ENCODE peak calls at places on chromosomes 4 and X, in six cellular contexts. C is GM06990, T is GM13977, G is upper lobe of right lung, E is WERI-Rb-1, Y is psoas muscle. R is an unnamed sample.

GRCh38 chr4:140144050-140144449 is 9.9 kb downstream of the MAML3 start:
- DNase-seq in Y (no peak), G (no peak), C (no peak), E (no peak), T (no peak), R (no peak)

GRCh38 chr4:165502919-165503907 is 124.4 kb downstream of the CPE start:
- DNase-seq in G (no peak), C (no peak), Y (no peak), T (peak), E (no peak), R (peak)

GRCh38 chr4:181264908-181265307 is 978.3 kb upstream of the TENM3 start:
- DNase-seq in Y (no peak), C (no peak), E (no peak), T (no peak), G (no peak), R (no peak)

GRCh38 chr4:37381040-37381668 is 136.6 kb downstream of the NWD2 start:
- DNase-seq in Y (no peak), E (peak), C (no peak), G (no peak), T (no peak), R (no peak)

GRCh38 chrX:121323337-121323736 is 275.9 kb downstream of the GLUD2 start:
- DNase-seq in G (no peak), C (no peak), T (no peak), Y (no peak), E (no peak), R (no peak)

GRCh38 chr4:16843831-16844508 is 54.5 kb downstream of the LDB2 start:
- DNase-seq in G (no peak), E (no peak), T (no peak), Y (no peak), C (no peak), R (peak)

GRCh38 chr4:40228497-40229365 is 31.9 kb downstream of the RHOH start:
- DNase-seq in G (no peak), E (no peak), C (peak), Y (no peak), T (peak), R (no peak)

GRCh38 chr4:153023692-153024394 is 87.7 kb downstream of the FHDC1 start:
- DNase-seq in E (no peak), Y (no peak), T (no peak), C (no peak), G (no peak), R (no peak)

GRCh38 chrX:152632445-152633097 is 5.1 kb upstream of the GABRQ start:
- DNase-seq in E (peak), T (no peak), G (no peak), Y (peak), C (no peak), R (peak)

GRCh38 chr4:178633263-178633662 is 1191.0 kb upstream of the AGA start:
- DNase-seq in C (no peak), Y (no peak), E (no peak), G (no peak), T (no peak), R (no peak)

GRCh38 chrX:75784689-75785491 is at the start of gene MAGEE2:
- DNase-seq in C (no peak), T (no peak), G (no peak), Y (peak), E (no peak), R (no peak)

GRCh38 chr4:88017516-88018302 is 10.3 kb downstream of the PKD2 start:
- DNase-seq in E (no peak), G (no peak), Y (no peak), T (no peak), C (no peak), R (peak)

GRCh38 chrX:37425370-37425769 is 76.2 kb downstream of the PRRG1 start:
- DNase-seq in T (no peak), E (no peak), G (no peak), Y (no peak), C (no peak), R (peak)

GRCh38 chrX:15233416-15234015 is 36.4 kb downstream of the ASB9 start:
- DNase-seq in Y (no peak), G (no peak), C (no peak), T (no peak), E (no peak), R (no peak)

GRCh38 chr4:145734576-145735329 is 54.8 kb downstream of the C4orf51 start:
- DNase-seq in E (no peak), T (no peak), C (peak), G (peak), Y (peak), R (peak)

GRCh38 chrX:31092476-31092875 is 20.6 kb upstream of the FTHL17 start:
- DNase-seq in C (no peak), T (no peak), G (no peak), E (no peak), Y (no peak), R (no peak)

GRCh38 chr4:88759039-88759631 is 61.5 kb upstream of the NAP1L5 start:
- DNase-seq in Y (no peak), E (no peak), T (no peak), G (no peak), C (no peak), R (peak)

GRCh38 chrX:153767674-153768055 is 3.6 kb downstream of the PLXNB3 start:
- DNase-seq in G (no peak), Y (no peak), C (peak), E (peak), T (no peak), R (no peak)

GRCh38 chrX:68829594-68830485 is 1.0 kb downstream of the EFNB1 start:
- DNase-seq in Y (peak), G (no peak), T (peak), C (peak), E (no peak), R (no peak)

GRCh38 chrX:39507034-39507433 is 590.7 kb downstream of the BCOR start:
- DNase-seq in T (no peak), E (peak), C (no peak), G (no peak), Y (no peak), R (no peak)

GRCh38 chr4:974668-975067 is 1.3 kb upstream of the DGKQ start:
- DNase-seq in C (no peak), E (no peak), Y (no peak), G (no peak), T (no peak), R (no peak)

GRCh38 chr4:30116401-30116800 is 603.8 kb upstream of the PCDH7 start:
- DNase-seq in G (no peak), T (no peak), C (no peak), Y (no peak), E (no peak), R (no peak)

GRCh38 chr4:184328022-184328736 is 110.5 kb upstream of the ENPP6 start:
- DNase-seq in C (peak), Y (no peak), G (no peak), T (peak), E (no peak), R (no peak)

GRCh38 chr4:153022233-153022632 is 86.1 kb downstream of the FHDC1 start:
- DNase-seq in T (no peak), Y (no peak), E (no peak), G (peak), C (no peak), R (no peak)

GRCh38 chr4:1050486-1051213 is 39.2 kb downstream of the FGFRL1 start:
- DNase-seq in E (peak), G (peak), T (no peak), C (no peak), Y (peak), R (no peak)

GRCh38 chrX:9707306-9708015 is 58.2 kb downstream of the GPR143 start:
- DNase-seq in T (no peak), Y (no peak), E (no peak), C (no peak), G (no peak), R (no peak)

GRCh38 chr4:182250446-182250845 is 7.2 kb downstream of the TENM3 start:
- DNase-seq in C (no peak), G (no peak), T (no peak), Y (no peak), E (no peak), R (no peak)

GRCh38 chr4:7804759-7805385 is 134.8 kb downstream of the AFAP1 start:
- DNase-seq in E (no peak), T (no peak), G (peak), C (no peak), Y (no peak), R (no peak)

GRCh38 chrX:131779313-131779712 is 235.4 kb downstream of the OR13H1 start:
- DNase-seq in G (no peak), E (no peak), T (no peak), C (no peak), Y (no peak), R (no peak)

GRCh38 chrX:131783555-131784338 is 239.4 kb upstream of the STK26 start:
- DNase-seq in C (peak), E (peak), G (no peak), Y (peak), T (no peak), R (peak)

GRCh38 chrX:131778269-131779218 is 234.7 kb downstream of the OR13H1 start:
- DNase-seq in Y (peak), G (no peak), E (peak), C (peak), T (peak), R (peak)
- TF ChIP-seq CTCF in Y (peak), G (no peak), E (peak), C (no peak), T (peak), R (peak)

GRCh38 chr4:189463734-189464133 is 476.9 kb upstream of the FRG1 start:
- DNase-seq in E (no peak), T (no peak), Y (no peak), G (no peak), C (no peak), R (no peak)
- TF ChIP-seq CTCF in E (no peak), T (no peak), Y (no peak), G (no peak), C (no peak), R (no peak)

DNA sequence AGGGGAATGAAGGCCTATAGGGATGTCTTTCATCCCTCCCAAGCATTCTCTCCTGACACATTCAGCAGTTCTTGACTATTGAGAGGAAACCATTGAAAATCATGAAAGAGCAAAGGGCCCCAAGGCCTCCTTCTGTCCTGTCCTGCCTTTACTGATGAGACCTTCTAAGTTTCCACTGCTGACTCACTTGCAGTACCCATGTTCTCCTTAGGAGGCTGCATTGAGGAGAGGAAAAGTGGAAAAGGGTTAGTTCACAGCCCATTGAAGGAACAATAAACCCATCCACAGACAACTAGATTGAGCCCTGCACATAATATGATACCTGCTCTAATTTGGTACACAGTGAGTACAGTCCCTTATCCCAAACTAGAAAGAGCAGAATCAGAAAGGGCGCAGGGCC is 115.1 kb upstream of the PNPLA4 start:
- DNase-seq in T (no peak), C (no peak), Y (no peak), G (no peak), E (peak), R (no peak)
- TF ChIP-seq CTCF in T (peak), C (no peak), Y (no peak), G (no peak), E (peak), R (peak)

GRCh38 chr4:94451669-94452475 is at the start of gene PDLIM5:
- DNase-seq in G (peak), C (peak), T (peak), E (peak), Y (peak), R (peak)
- TF ChIP-seq CTCF in G (no peak), C (no peak), T (peak), E (no peak), Y (no peak), R (no peak)

GRCh38 chrX:633655-634305 is 3.2 kb downstream of the SHOX start:
- DNase-seq in T (no peak), Y (no peak), G (no peak), C (no peak), E (no peak), R (no peak)
- TF ChIP-seq CTCF in T (no peak), Y (no peak), G (no peak), C (no peak), E (no peak), R (no peak)

GRCh38 chr4:41934813-41935651 is at the start of gene TMEM33:
- DNase-seq in E (peak), Y (peak), C (peak), T (peak), G (peak), R (peak)
- TF ChIP-seq CTCF in E (no peak), Y (peak), C (no peak), T (no peak), G (no peak), R (peak)

GRCh38 chrX:134023851-134024281 is 38.5 kb upstream of the GPC3 start:
- DNase-seq in G (no peak), Y (no peak), C (no peak), T (no peak), E (no peak), R (no peak)

GRCh38 chrX:134024686-134025377 is 39.4 kb upstream of the GPC3 start:
- DNase-seq in E (no peak), C (no peak), Y (no peak), G (no peak), T (no peak), R (no peak)

GRCh38 chrX:134020910-134021309 is 35.5 kb upstream of the GPC3 start:
- DNase-seq in Y (no peak), G (no peak), T (no peak), C (no peak), E (no peak), R (no peak)

GRCh38 chrX:134025986-134026731 is 40.8 kb upstream of the GPC3 start:
- DNase-seq in T (no peak), Y (no peak), E (no peak), G (no peak), C (no peak), R (no peak)

DNA sequence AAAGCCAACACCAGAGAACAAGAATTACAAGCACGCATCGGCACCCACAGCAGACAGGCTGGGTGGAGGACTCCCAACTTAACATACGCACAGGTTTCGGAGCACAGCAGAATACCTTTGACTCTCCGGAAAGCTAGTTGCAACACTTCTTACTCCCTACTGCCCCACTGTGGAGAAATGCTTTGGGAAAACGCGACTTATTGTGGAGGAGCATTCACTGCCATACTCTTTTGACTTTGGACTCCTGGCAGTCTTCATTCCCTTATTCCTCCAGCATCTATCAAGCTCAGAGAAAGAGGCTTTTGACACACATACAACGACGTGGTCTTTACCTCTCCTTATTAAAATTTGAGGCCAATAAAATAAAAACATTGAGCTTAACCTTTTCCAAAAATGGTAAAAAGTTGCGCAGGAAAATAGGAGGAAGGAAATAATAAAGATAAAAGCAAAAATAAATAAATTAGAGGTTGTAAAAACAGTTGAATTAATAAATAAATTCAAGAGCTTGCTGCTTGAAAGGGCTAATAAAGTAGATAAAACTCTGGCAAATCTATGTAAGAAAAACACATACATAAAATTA is 41.4 kb upstream of the GPC3 start:
- DNase-seq in G (no peak), E (peak), Y (no peak), C (no peak), T (peak), R (peak)
- TF ChIP-seq CTCF in G (peak), E (peak), Y (peak), C (peak), T (peak), R (peak)

GRCh38 chr4:112214397-112215264 is 17.0 kb upstream of the AP1AR start:
- DNase-seq in T (no peak), C (no peak), E (no peak), G (no peak), Y (no peak), R (no peak)
- TF ChIP-seq CTCF in T (peak), C (peak), E (peak), G (peak), Y (peak), R (peak)

GRCh38 chr4:122827899-122828601 is 1.4 kb downstream of the FGF2 start:
- DNase-seq in G (no peak), T (peak), Y (no peak), C (peak), E (peak), R (peak)

GRCh38 chr4:122824616-122825015 is 2.0 kb upstream of the FGF2 start:
- DNase-seq in Y (no peak), T (no peak), E (no peak), C (no peak), G (no peak), R (no peak)

GRCh38 chr4:122826596-122827257 is at the start of gene FGF2:
- DNase-seq in E (peak), Y (peak), G (peak), T (peak), C (peak), R (peak)

GRCh38 chr4:122826000-122826595 is 533 bp upstream of the FGF2 start:
- DNase-seq in C (no peak), E (no peak), G (no peak), Y (no peak), T (no peak), R (peak)

GRCh38 chr4:122827258-122827887 is 742 bp downstream of the FGF2 start:
- DNase-seq in E (peak), Y (peak), G (peak), T (peak), C (peak), R (peak)
- TF ChIP-seq CTCF in E (peak), Y (no peak), G (no peak), T (no peak), C (peak), R (peak)